ENCODE peak calls at places on chromosomes 11 and 22, in ten cellular contexts. Z is HCT116; D is lower lobe of right lung; F is hypothalamus; G is ascending aorta; A is 8988T; E is fibroblast of gingiva; P is naive thymus-derived CD4-positive, alpha-beta T cell; N is kidney epithelial cell; H is naive thymus-derived CD8-positive, alpha-beta T cell. M is an unnamed sample.

GRCh38 chr11:100574894-100575769 is 112.0 kb upstream of the ARHGAP42 start:
- DNase-seq in Z (peak; percentile 13), E (no peak), N (no peak), F (no peak), P (no peak), G (no peak), H (no peak), D (no peak), A (no peak), M (peak; percentile 70)

GRCh38 chr11:44585421-44585820 is 20.0 kb downstream of the CD82 start:
- DNase-seq in A (no peak), D (no peak), F (no peak), N (no peak), Z (no peak), G (no peak), P (no peak), H (no peak), E (no peak), M (no peak)

GRCh38 chr11:1305558-1306056 is 3.8 kb downstream of the TOLLIP start:
- DNase-seq in A (no peak), N (no peak), F (no peak), P (no peak), D (no peak), G (no peak), H (no peak), Z (no peak), E (no peak), M (no peak)

GRCh38 chr22:45612451-45612901 is 59.2 kb upstream of the ATXN10 start:
- DNase-seq in Z (no peak), H (no peak), P (no peak), D (peak; percentile 49), F (no peak), E (peak; percentile 91), A (no peak), G (peak; percentile 36), N (peak; percentile 86), M (peak; percentile 95)

GRCh38 chr22:42364641-42365336 is 67.4 kb downstream of the NFAM1 start:
- DNase-seq in P (no peak), Z (no peak), F (no peak), E (peak; percentile 82), N (no peak), G (no peak), D (no peak), A (no peak), H (no peak), M (no peak)

GRCh38 chr11:75583710-75584658 is 21.9 kb downstream of the SERPINH1 start:
- DNase-seq in N (no peak), H (no peak), Z (no peak), E (peak; percentile 74), G (no peak), P (no peak), A (peak; percentile 61), F (peak; percentile 77), D (peak; percentile 77), M (no peak)

GRCh38 chr22:17865183-17866055 is 91.2 kb upstream of the BID start:
- DNase-seq in E (no peak), D (no peak), F (no peak), N (no peak), Z (no peak), P (no peak), A (no peak), H (no peak), G (no peak), M (no peak)

GRCh38 chr11:94762208-94762607 is 5.9 kb upstream of the AMOTL1 start:
- DNase-seq in G (no peak), A (no peak), N (no peak), E (peak; percentile 61), H (no peak), D (no peak), F (no peak), Z (peak; percentile 34), P (no peak), M (no peak)

GRCh38 chr22:24583221-24583971 is 9.5 kb downstream of the LRRC75B start:
- DNase-seq in P (no peak), G (no peak), D (no peak), F (no peak), E (no peak), H (no peak), A (no peak), N (no peak), Z (no peak), M (no peak)

GRCh38 chr11:67053896-67054850 is 2.5 kb upstream of the RHOD start:
- DNase-seq in H (no peak), E (peak; percentile 70), G (peak; percentile 44), P (peak; percentile 31), A (peak; percentile 99), N (no peak), F (peak; percentile 19), D (no peak), Z (no peak), M (no peak)

GRCh38 chr11:77821349-77821851 is 456 bp downstream of the AAMDC start:
- DNase-seq in D (no peak), P (peak; percentile 17), F (peak; percentile 32), E (peak; percentile 16), G (no peak), Z (no peak), A (no peak), N (no peak), H (peak; percentile 2), M (peak; percentile 28)

GRCh38 chr11:115886111-115886733 is 382.0 kb upstream of the CADM1 start:
- DNase-seq in Z (no peak), E (no peak), D (no peak), A (no peak), F (no peak), H (no peak), P (no peak), N (no peak), G (no peak), M (no peak)

GRCh38 chr11:2276999-2277328 is 6.6 kb upstream of the ASCL2 start:
- DNase-seq in G (no peak), A (no peak), H (no peak), F (no peak), P (no peak), E (no peak), N (no peak), D (no peak), Z (no peak), M (no peak)

GRCh38 chr11:120334894-120335462 is 1.2 kb upstream of the ARHGEF12 start:
- DNase-seq in E (peak; percentile 97), A (peak; percentile 46), G (no peak), D (no peak), H (no peak), Z (no peak), F (peak; percentile 17), P (peak; percentile 61), N (no peak), M (peak; percentile 73)

GRCh38 chr11:74701351-74701750 is 29.9 kb downstream of the CHRDL2 start:
- DNase-seq in F (no peak), A (no peak), G (no peak), P (no peak), N (no peak), H (no peak), Z (peak; percentile 23), E (no peak), D (no peak), M (no peak)

GRCh38 chr22:26428515-26429457 is at the start of gene ASPHD2:
- DNase-seq in P (peak; percentile 84), N (no peak), F (peak; percentile 52), Z (no peak), D (peak; percentile 76), G (no peak), E (peak; percentile 53), H (peak; percentile 82), A (peak; percentile 65), M (peak; percentile 39)

GRCh38 chr11:133943950-133944698 is 12.6 kb downstream of the IGSF9B start:
- DNase-seq in A (no peak), P (no peak), Z (no peak), G (no peak), D (no peak), E (no peak), H (no peak), F (no peak), N (no peak), M (no peak)

GRCh38 chr11:12673924-12674570 is at the start of gene TEAD1:
- DNase-seq in P (peak; percentile 77), D (peak; percentile 94), E (peak; percentile 97), F (peak; percentile 95), G (peak; percentile 65), N (peak; percentile 64), A (peak; percentile 98), Z (peak; percentile 74), H (peak; percentile 77), M (peak; percentile 64)

GRCh38 chr11:108210441-108210840 is 12.0 kb downstream of the NPAT start:
- DNase-seq in G (no peak), N (no peak), D (no peak), A (no peak), P (no peak), E (no peak), Z (no peak), F (no peak), H (no peak), M (no peak)

GRCh38 chr11:19200410-19201201 is 1.2 kb downstream of the CSRP3 start:
- DNase-seq in Z (no peak), P (no peak), N (peak; percentile 63), D (no peak), A (no peak), E (peak; percentile 19), G (no peak), F (no peak), H (no peak), M (no peak)

GRCh38 chr11:110979696-110980095 is 265.8 kb upstream of the POU2AF2 start:
- DNase-seq in E (no peak), F (no peak), Z (no peak), P (no peak), D (no peak), H (no peak), N (no peak), G (no peak), A (no peak), M (no peak)

GRCh38 chr11:129489254-129489653 is 113.6 kb downstream of the BARX2 start:
- DNase-seq in G (no peak), Z (no peak), E (no peak), H (no peak), P (no peak), F (no peak), A (no peak), N (no peak), D (no peak), M (peak; percentile 46)

GRCh38 chr11:124751741-124752470 is at the start of gene VSIG2:
- DNase-seq in H (no peak), G (no peak), N (no peak), Z (no peak), P (no peak), D (no peak), E (no peak), F (no peak), A (no peak), M (no peak)

GRCh38 chr22:31272522-31273446 is 19.5 kb downstream of the PIK3IP1 start:
- DNase-seq in N (no peak), P (peak; percentile 41), G (no peak), Z (peak; percentile 32), E (peak; percentile 42), D (no peak), H (no peak), A (peak; percentile 46), F (peak; percentile 33), M (no peak)

GRCh38 chr11:113167599-113167998 is 146.8 kb upstream of the TTC12 start:
- DNase-seq in D (no peak), Z (no peak), P (no peak), N (no peak), H (no peak), E (no peak), A (no peak), F (peak; percentile 46), G (no peak), M (no peak)

GRCh38 chr11:117816151-117816741 is 8.3 kb downstream of the FXYD2 start:
- DNase-seq in P (no peak), A (no peak), N (no peak), Z (no peak), E (no peak), D (no peak), F (no peak), G (no peak), H (no peak), M (peak; percentile 36)

GRCh38 chr22:29217827-29218757 is 12.4 kb downstream of the EMID1 start:
- DNase-seq in Z (no peak), F (no peak), E (no peak), G (no peak), N (no peak), H (no peak), D (no peak), A (peak; percentile 11), P (no peak), M (no peak)

GRCh38 chr11:81071641-81072040 is 1630.8 kb upstream of the TENM4 start:
- DNase-seq in F (no peak), P (no peak), E (no peak), D (no peak), Z (no peak), A (no peak), H (no peak), N (no peak), G (no peak), M (peak; percentile 76)

M was measured in foreskin keratinocyte.